ENCODE peak calls at places on chromosomes 3 and 15, in eight cellular contexts. V, R, G, K, U, H, B and Z are unnamed samples.
A peak's percentile ranks its signal among the peaks of the same experiment; 100 is the strongest.

GRCh38 chr3:49602049-49602554 is 47.8 kb downstream of the BSN start:
- DNase-seq in V (no peak), R (no peak), G (no peak), K (no peak), U (no peak), H (no peak), B (no peak), Z (no peak)

GRCh38 chr3:90184861-90185260 is 1077.4 kb downstream of the EPHA3 start:
- DNase-seq in V (no peak), R (no peak), G (no peak), K (no peak), U (no peak), H (peak; percentile 43), B (no peak), Z (no peak)

GRCh38 chr15:56532766-56533455 is 68.0 kb upstream of the MNS1 start:
- DNase-seq in V (no peak), R (no peak), G (no peak), K (no peak), U (no peak), H (no peak), B (peak; percentile 13), Z (no peak)

GRCh38 chr15:67547836-67548531 is 5.5 kb downstream of the MAP2K5 start:
- DNase-seq in V (no peak), R (no peak), G (no peak), K (no peak), U (no peak), H (peak; percentile 52), B (no peak), Z (no peak)

GRCh38 chr15:35013370-35013769 is 25.3 kb upstream of the ZNF770 start:
- DNase-seq in V (no peak), R (no peak), G (no peak), K (no peak), U (no peak), H (no peak), B (no peak), Z (no peak)

GRCh38 chr15:88838667-88839066 is 35.4 kb downstream of the ACAN start:
- DNase-seq in V (no peak), R (peak; percentile 46), G (no peak), K (no peak), U (no peak), H (no peak), B (no peak), Z (no peak)

GRCh38 chr3:146130881-146131371 is 30.1 kb downstream of the PLOD2 start:
- DNase-seq in V (no peak), R (no peak), G (no peak), K (no peak), U (no peak), H (peak; percentile 44), B (no peak), Z (no peak)

GRCh38 chr15:79837846-79838245 is 59.0 kb downstream of the MTHFS start:
- DNase-seq in V (no peak), R (no peak), G (no peak), K (no peak), U (no peak), H (no peak), B (no peak), Z (no peak)

GRCh38 chr3:112627419-112627818 is 13.5 kb downstream of the CCDC80 start:
- DNase-seq in V (no peak), R (no peak), G (no peak), K (no peak), U (no peak), H (no peak), B (no peak), Z (no peak)

GRCh38 chr3:160226026-160226739 is 961 bp downstream of the C3orf80 start:
- DNase-seq in V (peak; percentile 13), R (peak; percentile 18), G (no peak), K (no peak), U (peak; percentile 13), H (no peak), B (peak; percentile 65), Z (no peak)

GRCh38 chr15:95989392-95989791 is 341.1 kb upstream of the NR2F2 start:
- DNase-seq in V (no peak), R (no peak), G (no peak), K (no peak), U (no peak), H (no peak), B (no peak), Z (no peak)

GRCh38 chr3:100437879-100438622 is 36.7 kb downstream of the LNP1 start:
- DNase-seq in V (peak; percentile 50), R (no peak), G (no peak), K (no peak), U (no peak), H (no peak), B (no peak), Z (no peak)

GRCh38 chr15:76391309-76391708 is 54.7 kb downstream of the ISL2 start:
- DNase-seq in V (no peak), R (no peak), G (no peak), K (no peak), U (no peak), H (no peak), B (no peak), Z (no peak)

GRCh38 chr3:139106013-139106932 is 61.6 kb upstream of the PRR23C start:
- DNase-seq in V (no peak), R (no peak), G (no peak), K (peak; percentile 46), U (no peak), H (no peak), B (no peak), Z (peak; percentile 67)

GRCh38 chr15:93089855-93090305 is 869 bp upstream of the RGMA start:
- DNase-seq in V (no peak), R (no peak), G (no peak), K (no peak), U (peak; percentile 60), H (no peak), B (peak; percentile 29), Z (no peak)
- H3K4me3 ChIP-seq in V (peak overlapping the region; percentile 18), R (no peak overlapping the region), G (peak overlapping the region; percentile 20), K (peak overlapping the region; percentile 23), U (peak overlapping the region; percentile 38), H (no peak overlapping the region), B (no peak overlapping the region), Z (no peak overlapping the region)

GRCh38 chr3:114374433-114374832 is 80.6 kb downstream of the TIGIT start:
- DNase-seq in V (no peak), R (no peak), G (no peak), K (no peak), U (no peak), H (no peak), B (no peak), Z (no peak)

GRCh38 chr3:114376091-114376490 is 82.3 kb downstream of the TIGIT start:
- DNase-seq in V (no peak), R (no peak), G (no peak), K (no peak), U (no peak), H (peak; percentile 22), B (no peak), Z (no peak)

GRCh38 chr3:114365268-114365667 is 71.4 kb downstream of the TIGIT start:
- DNase-seq in V (no peak), R (no peak), G (no peak), K (no peak), U (no peak), H (no peak), B (no peak), Z (no peak)

GRCh38 chr3:114365909-114366308 is 72.1 kb downstream of the TIGIT start:
- DNase-seq in V (no peak), R (no peak), G (no peak), K (no peak), U (no peak), H (no peak), B (no peak), Z (no peak)

DNA sequence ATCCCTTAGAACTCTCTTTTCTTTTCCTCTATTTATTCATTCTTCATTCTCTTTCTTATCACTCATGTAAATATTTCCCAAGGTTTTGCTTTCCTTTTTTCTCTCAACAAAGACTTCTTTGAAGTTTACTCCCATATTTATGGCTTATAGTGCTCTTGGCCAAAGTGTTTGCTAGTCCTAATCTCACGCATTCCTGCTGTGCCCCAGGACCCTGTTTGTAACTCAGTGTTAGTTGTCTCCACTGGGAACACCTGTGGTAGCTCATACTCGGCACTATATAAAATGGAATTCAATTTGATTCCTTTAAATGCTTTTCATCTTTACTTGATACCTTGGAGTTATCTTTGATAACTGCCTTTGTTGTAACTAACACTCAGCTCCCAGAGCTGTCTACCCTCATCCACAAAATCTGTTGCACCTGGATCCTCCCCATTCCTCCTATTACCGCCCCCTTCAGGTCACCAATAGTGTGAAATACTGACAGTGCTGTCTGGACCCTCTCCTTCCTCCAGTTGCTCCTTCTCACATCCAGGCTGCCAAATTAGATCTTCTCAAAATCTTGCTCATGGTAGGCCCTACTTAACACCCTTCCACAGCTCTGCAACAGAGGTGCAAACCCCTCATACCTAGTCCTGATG is 76.8 kb downstream of the TIGIT start:
- DNase-seq in V (no peak), R (no peak), G (no peak), K (no peak), U (no peak), H (no peak), B (no peak), Z (no peak)
- H3K9me3 ChIP-seq in V (no peaks in the 10 kb centered on the region), R (no peaks in the 10 kb centered on the region), G (no peaks in the 10 kb centered on the region), K (no peaks in the 10 kb centered on the region), U (no peaks in the 10 kb centered on the region), H (no peaks in the 10 kb centered on the region), B (no peaks in the 10 kb centered on the region), Z (no peaks in the 10 kb centered on the region)

GRCh38 chr15:84886211-84886983 is 1.9 kb downstream of the SLC28A1 start:
- DNase-seq in V (peak; percentile 29), R (no peak), G (no peak), K (no peak), U (no peak), H (no peak), B (no peak), Z (peak; percentile 91)

GRCh38 chr15:84880822-84881519 is 3.5 kb upstream of the SLC28A1 start:
- DNase-seq in V (no peak), R (no peak), G (no peak), K (no peak), U (no peak), H (no peak), B (no peak), Z (no peak)

GRCh38 chr15:84881520-84881830 is 3.0 kb upstream of the SLC28A1 start:
- DNase-seq in V (no peak), R (no peak), G (no peak), K (no peak), U (no peak), H (no peak), B (no peak), Z (no peak)

GRCh38 chr15:84883916-84884781 is at the start of gene SLC28A1:
- DNase-seq in V (no peak), R (no peak), G (no peak), K (no peak), U (no peak), H (no peak), B (no peak), Z (peak; percentile 96)

DNA sequence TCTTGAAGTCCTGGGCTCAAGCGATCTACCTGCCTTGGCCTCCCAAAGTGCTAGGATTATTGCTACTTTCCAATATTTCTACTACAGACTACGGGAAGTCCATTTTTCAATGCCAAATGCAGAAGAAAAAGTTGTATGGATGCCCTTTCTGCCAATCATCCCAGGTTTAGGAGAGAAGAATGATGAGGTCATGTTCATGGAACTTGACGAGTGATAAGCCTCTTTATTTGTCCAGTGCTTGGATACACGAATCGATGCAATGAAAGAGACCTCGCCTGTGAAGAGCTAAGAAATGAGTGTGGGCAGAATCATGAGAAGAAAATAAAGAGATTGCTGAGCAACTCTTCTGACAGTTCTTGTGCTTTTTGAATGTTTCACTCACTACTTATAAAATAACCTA is 1.0 kb upstream of the SLC28A1 start:
- DNase-seq in V (no peak), R (no peak), G (no peak), K (no peak), U (no peak), H (no peak), B (no peak), Z (peak; percentile 54)
- H3K27ac ChIP-seq in V (peak overlapping the region; percentile 69), R (no peak overlapping the region), G (no peak overlapping the region), K (no peak overlapping the region), U (peak overlapping the region; percentile 83), H (no peak overlapping the region), B (no peak overlapping the region), Z (no peak overlapping the region)

GRCh38 chr3:17743660-17743995 is 1.2 kb upstream of the TBC1D5 start:
- DNase-seq in V (no peak), R (no peak), G (no peak), K (no peak), U (no peak), H (no peak), B (no peak), Z (no peak)
- H3K4me3 ChIP-seq in V (no peak overlapping the region), R (peak overlapping the region; percentile 70), G (no peak overlapping the region), K (peak overlapping the region; percentile 94), U (no peak overlapping the region), H (no peak overlapping the region), B (peak overlapping the region; percentile 86), Z (no peak overlapping the region)